ENCODE peak calls at places on chromosomes 3 and 15, in nine cellular contexts. J is activated CD4-positive, CD25-positive, alpha-beta regulatory T cell; G is GM13977; X is activated T-helper 1 cell treated with anti-CD3 and anti-CD28 coated beads, Interleukin-2, amount 50 U/mL, for 16 hours; C is NCI-H774; P is MV-4-11; O is NCI-H1417 treated with DMSO at 0.1 percent for 48 hours; K is cardiac fibroblast; B is ecto neural progenitor cell. W is an unnamed sample.

GRCh38 chr3:59247402-59247841 is 197.6 kb upstream of the CFAP20DC start:
- DNase-seq in J (no peak), G (peak; percentile 18), X (no peak), C (no peak), P (no peak), O (no peak), K (no peak), B (no peak), W (no peak)

GRCh38 chr15:40087095-40087805 is 21.4 kb downstream of the BMF start:
- DNase-seq in J (no peak), G (no peak), X (no peak), C (no peak), P (no peak), O (no peak), K (no peak), B (no peak), W (no peak)

GRCh38 chr3:107680698-107681097 is 157.9 kb downstream of the BBX start:
- DNase-seq in J (no peak), G (no peak), X (no peak), C (no peak), P (peak; percentile 22), O (no peak), K (peak; percentile 42), B (no peak), W (no peak)

GRCh38 chr15:38226867-38227266 is 25.8 kb upstream of the SPRED1 start:
- DNase-seq in J (no peak), G (no peak), X (no peak), C (peak; percentile 30), P (no peak), O (no peak), K (peak; percentile 93), B (no peak), W (no peak)

GRCh38 chr15:63476229-63476632 is 28.2 kb upstream of the USP3 start:
- DNase-seq in J (no peak), G (no peak), X (no peak), C (no peak), P (no peak), O (no peak), K (peak; percentile 99), B (no peak), W (no peak)

GRCh38 chr3:126512026-126512425 is 5.5 kb downstream of the UROC1 start:
- DNase-seq in J (no peak), G (no peak), X (no peak), C (no peak), P (no peak), O (no peak), K (no peak), B (no peak), W (peak; percentile 5)

GRCh38 chr3:64158334-64158733 is 66.9 kb downstream of the PRICKLE2 start:
- DNase-seq in J (no peak), G (no peak), X (no peak), C (no peak), P (no peak), O (no peak), K (peak; percentile 23), B (no peak), W (no peak)

GRCh38 chr3:159139326-159139725 is 337.5 kb downstream of the MFSD1 start:
- DNase-seq in J (no peak), G (no peak), X (no peak), C (no peak), P (no peak), O (no peak), K (no peak), B (no peak), W (no peak)

GRCh38 chr3:25582242-25582641 is 82.5 kb downstream of the TOP2B start:
- DNase-seq in J (no peak), G (no peak), X (no peak), C (no peak), P (peak; percentile 32), O (no peak), K (peak; percentile 92), B (no peak), W (no peak)